ENCODE peak calls at places on chromosomes 16 and 17, in nine cellular contexts. H, Y, O, L, B, E, P, Z and J are unnamed samples.

GRCh38 chr16:23999663-24000062 is 163.9 kb downstream of the PRKCB start:
- DNase-seq in H (no peak), Y (no peak), O (no peak), L (no peak), B (no peak), E (no peak), P (no peak), Z (no peak), J (no peak)

GRCh38 chr16:51095890-51096626 is 55.0 kb downstream of the SALL1 start:
- DNase-seq in H (no peak), Y (no peak), O (no peak), L (no peak), B (no peak), E (no peak), P (no peak), Z (no peak), J (no peak)

GRCh38 chr17:2371183-2372130 is 29.4 kb downstream of the MNT start:
- DNase-seq in H (no peak), Y (no peak), O (no peak), L (no peak), B (no peak), E (no peak), P (no peak), Z (no peak), J (no peak)

GRCh38 chr17:31321481-31321880 is at the start of gene EVI2A:
- DNase-seq in H (peak; percentile 72), Y (peak; percentile 88), O (peak; percentile 89), L (no peak), B (no peak), E (peak; percentile 3), P (no peak), Z (peak; percentile 67), J (no peak)

GRCh38 chr17:34990921-34991365 is 10.6 kb downstream of the LIG3 start:
- DNase-seq in H (no peak), Y (no peak), O (no peak), L (no peak), B (no peak), E (no peak), P (peak; percentile 90), Z (no peak), J (no peak)

GRCh38 chr16:88941933-88942909 is 34.8 kb downstream of the CBFA2T3 start:
- DNase-seq in H (peak; percentile 68), Y (peak; percentile 25), O (peak; percentile 84), L (no peak), B (no peak), E (peak; percentile 82), P (peak; percentile 63), Z (peak; percentile 72), J (peak; percentile 71)

GRCh38 chr17:64256913-64257807 is 5.9 kb downstream of the TEX2 start:
- DNase-seq in H (no peak), Y (peak; percentile 18), O (no peak), L (no peak), B (no peak), E (peak; percentile 78), P (no peak), Z (no peak), J (no peak)

GRCh38 chr17:35486920-35487727 is 38.6 kb upstream of the SLFN13 start:
- DNase-seq in H (peak; percentile 75), Y (peak; percentile 90), O (no peak), L (peak; percentile 68), B (peak; percentile 18), E (no peak), P (peak; percentile 52), Z (peak; percentile 74), J (no peak)

GRCh38 chr17:58507123-58507634 is 7.3 kb downstream of the MTMR4 start:
- DNase-seq in H (no peak), Y (peak; percentile 38), O (no peak), L (no peak), B (no peak), E (no peak), P (no peak), Z (no peak), J (no peak)

GRCh38 chr16:69520800-69521602 is 44.8 kb upstream of the NFAT5 start:
- DNase-seq in H (no peak), Y (peak; percentile 30), O (no peak), L (no peak), B (no peak), E (no peak), P (no peak), Z (peak; percentile 29), J (no peak)

GRCh38 chr16:77288222-77288621 is 89.0 kb downstream of the SYCE1L start:
- DNase-seq in H (no peak), Y (peak; percentile 89), O (no peak), L (no peak), B (peak; percentile 32), E (no peak), P (no peak), Z (no peak), J (no peak)

GRCh38 chr17:68327823-68328557 is 36.7 kb downstream of the ARSG start:
- DNase-seq in H (no peak), Y (no peak), O (no peak), L (no peak), B (no peak), E (no peak), P (no peak), Z (no peak), J (no peak)
- TF ChIP-seq CTCF in H (no peak), Y (no peak), O (peak; percentile 58), L (no peak), B (no peak), E (peak; percentile 11), P (no peak), Z (peak; percentile 21), J (no peak)

DNA sequence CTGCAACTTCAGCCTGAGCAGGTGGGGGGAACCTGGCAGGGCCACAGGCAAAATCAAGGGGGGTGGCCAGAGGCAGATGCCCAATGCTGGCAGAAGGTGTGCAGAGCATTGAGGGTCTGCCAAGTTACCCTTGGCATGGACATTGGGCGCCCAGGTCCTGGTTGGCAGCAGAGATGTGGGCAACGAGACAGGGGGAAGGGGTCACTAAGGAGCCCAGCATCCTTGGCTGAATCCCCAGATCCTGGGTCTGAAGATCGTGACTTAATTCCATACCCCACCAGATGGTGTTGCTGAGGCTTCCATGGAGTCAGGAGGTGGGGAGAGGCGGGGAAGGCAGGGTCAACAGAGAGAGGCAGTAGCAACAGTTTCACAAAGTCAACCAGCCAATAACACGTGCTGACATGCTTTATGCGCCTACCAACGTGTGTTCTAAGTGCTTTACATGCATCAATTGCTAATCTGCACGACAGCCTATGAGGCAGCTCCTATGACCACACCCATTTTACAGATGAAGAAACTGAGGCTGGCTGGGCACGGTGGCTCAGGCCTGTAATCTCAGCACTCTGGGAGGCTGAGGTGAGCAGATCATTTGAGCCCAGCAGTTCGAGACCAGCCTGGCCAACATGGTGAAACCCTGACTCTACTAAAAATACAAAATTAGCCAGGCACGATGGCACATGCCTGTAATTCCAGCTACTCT is 83.3 kb downstream of the GSG1L start:
- DNase-seq in H (no peak), Y (no peak), O (no peak), L (no peak), B (no peak), E (no peak), P (no peak), Z (no peak), J (no peak)
- TF ChIP-seq CTCF in H (no peak), Y (no peak), O (no peak), L (no peak), B (no peak), E (no peak), P (no peak), Z (no peak), J (no peak)

DNA sequence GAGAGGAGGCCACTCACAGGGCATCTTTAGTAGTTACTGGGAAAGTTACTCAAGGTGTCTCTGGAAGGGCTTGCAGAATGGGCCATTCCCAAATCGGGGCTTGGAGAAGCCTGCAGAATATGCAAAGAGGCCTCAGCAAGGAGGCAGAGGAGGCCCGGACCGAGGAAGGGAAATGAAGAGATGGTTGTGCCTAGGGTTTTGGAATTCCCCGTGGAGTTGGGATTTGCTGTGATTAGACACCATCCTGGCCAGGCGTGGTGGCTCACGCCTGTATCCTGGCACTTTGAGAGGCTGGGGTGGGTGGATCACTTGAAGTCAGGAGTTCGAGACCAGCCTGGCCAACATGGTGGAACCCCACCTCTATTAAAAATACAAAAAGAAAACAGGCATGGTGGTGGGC is 193.0 kb downstream of the IRF8 start:
- DNase-seq in H (no peak), Y (no peak), O (no peak), L (no peak), B (no peak), E (no peak), P (no peak), Z (no peak), J (no peak)
- TF ChIP-seq CTCF in H (no peak), Y (no peak), O (no peak), L (no peak), B (no peak), E (no peak), P (no peak), Z (no peak), J (no peak)

GRCh38 chr16:19092653-19093410 is 20.9 kb upstream of the ITPRIPL2 start:
- DNase-seq in H (no peak), Y (no peak), O (no peak), L (no peak), B (no peak), E (no peak), P (no peak), Z (no peak), J (no peak)

GRCh38 chr16:19093631-19094541 is 19.9 kb upstream of the ITPRIPL2 start:
- DNase-seq in H (no peak), Y (no peak), O (no peak), L (no peak), B (no peak), E (no peak), P (no peak), Z (no peak), J (no peak)

GRCh38 chr16:19098173-19098572 is 15.6 kb upstream of the ITPRIPL2 start:
- DNase-seq in H (no peak), Y (no peak), O (no peak), L (no peak), B (no peak), E (no peak), P (no peak), Z (no peak), J (no peak)

GRCh38 chr16:19095699-19096098 is 18.1 kb upstream of the ITPRIPL2 start:
- DNase-seq in H (no peak), Y (no peak), O (no peak), L (no peak), B (no peak), E (no peak), P (no peak), Z (peak; percentile 55), J (no peak)

GRCh38 chr16:19094542-19095365 is 19.0 kb upstream of the ITPRIPL2 start:
- DNase-seq in H (no peak), Y (no peak), O (peak; percentile 62), L (no peak), B (no peak), E (no peak), P (peak; percentile 41), Z (no peak), J (no peak)
- TF ChIP-seq CTCF in H (no peak), Y (peak; percentile 13), O (peak; percentile 42), L (no peak), B (peak; percentile 4), E (no peak), P (no peak), Z (no peak), J (no peak)

GRCh38 chr17:7548585-7549400 is at the start of gene TNFSF12:
- DNase-seq in H (peak; percentile 52), Y (peak; percentile 38), O (no peak), L (no peak), B (no peak), E (peak; percentile 61), P (peak; percentile 55), Z (peak; percentile 64), J (no peak)
- TF ChIP-seq CTCF in H (no peak), Y (peak; percentile 26), O (no peak), L (no peak), B (no peak), E (no peak), P (no peak), Z (no peak), J (peak; percentile 31)

GRCh38 chr17:7328840-7329359 is at the start of gene NEURL4:
- DNase-seq in H (peak; percentile 30), Y (peak; percentile 27), O (peak; percentile 46), L (no peak), B (no peak), E (no peak), P (no peak), Z (no peak), J (peak; percentile 37)
- TF ChIP-seq CTCF in H (no peak), Y (no peak), O (peak; percentile 37), L (no peak), B (no peak), E (no peak), P (no peak), Z (peak; percentile 18), J (peak; percentile 10)